ENCODE peak calls at places on chromosome 9, in five cellular contexts. One of them, this sample, is unnamed. For H3K4me1, the result is how much of the 10 kb centered on the place peaks cover.

GRCh38 chr9:130681769-130682489 is 11.7 kb upstream of the EXOSC2 start:
- DNase-seq in IMR-90: no peak
- DNase-seq in HepG2: no peak
- DNase-seq in trophoblast cell: no peak
- DNase-seq in H1: peak
- DNase-seq in this sample: peak

GRCh38 chr9:130441031-130441430 is 3.7 kb upstream of the ASS1 start:
- DNase-seq in trophoblast cell: no peak
- DNase-seq in IMR-90: no peak
- DNase-seq in HepG2: no peak
- DNase-seq in H1: no peak
- DNase-seq in this sample: no peak

GRCh38 chr9:126234681-126235349 is 91.8 kb upstream of the MVB12B start:
- DNase-seq in IMR-90: no peak
- DNase-seq in trophoblast cell: no peak
- DNase-seq in H1: no peak
- DNase-seq in HepG2: no peak
- DNase-seq in this sample: no peak

GRCh38 chr9:2411459-2412215 is 209.9 kb upstream of the VLDLR start:
- DNase-seq in H1: no peak
- DNase-seq in trophoblast cell: peak
- DNase-seq in IMR-90: no peak
- DNase-seq in HepG2: no peak
- DNase-seq in this sample: no peak

GRCh38 chr9:132157347-132158116 is 4.3 kb upstream of the NTNG2 start:
- DNase-seq in H1: no peak
- DNase-seq in trophoblast cell: no peak
- DNase-seq in HepG2: no peak
- DNase-seq in IMR-90: no peak
- DNase-seq in this sample: no peak

GRCh38 chr9:87816041-87816440 is 66.6 kb upstream of the SPATA31E1 start:
- DNase-seq in IMR-90: peak
- DNase-seq in H1: no peak
- DNase-seq in trophoblast cell: no peak
- DNase-seq in HepG2: no peak
- DNase-seq in this sample: no peak

GRCh38 chr9:127311239-127311741 is 46.7 kb downstream of the GARNL3 start:
- DNase-seq in trophoblast cell: no peak
- DNase-seq in HepG2: peak
- DNase-seq in IMR-90: peak
- DNase-seq in H1: peak
- DNase-seq in this sample: peak

GRCh38 chr9:114930063-114930812 is at the start of gene TNFSF8:
- DNase-seq in IMR-90: no peak
- DNase-seq in H1: no peak
- DNase-seq in trophoblast cell: no peak
- DNase-seq in HepG2: no peak
- DNase-seq in this sample: peak

GRCh38 chr9:132032584-132032945 is 47.1 kb downstream of the MED27 start:
- DNase-seq in H1: no peak
- DNase-seq in trophoblast cell: no peak
- DNase-seq in HepG2: no peak
- DNase-seq in IMR-90: no peak
- DNase-seq in this sample: no peak

GRCh38 chr9:125620216-125620615 is 86.8 kb downstream of the MAPKAP1 start:
- DNase-seq in H1: no peak
- DNase-seq in IMR-90: no peak
- DNase-seq in HepG2: no peak
- DNase-seq in trophoblast cell: no peak
- DNase-seq in this sample: no peak

GRCh38 chr9:21334603-21334968 is 618 bp downstream of the KLHL9 start:
- DNase-seq in trophoblast cell: no peak
- DNase-seq in H1: no peak
- DNase-seq in IMR-90: peak
- DNase-seq in HepG2: peak
- DNase-seq in this sample: peak

GRCh38 chr9:130041648-130042405 is 1.2 kb downstream of the FNBP1 start:
- DNase-seq in trophoblast cell: no peak
- DNase-seq in HepG2: no peak
- DNase-seq in IMR-90: peak
- DNase-seq in H1: peak
- DNase-seq in this sample: peak

GRCh38 chr9:133994359-133995011 is 2.4 kb upstream of the VAV2 start:
- DNase-seq in H1: peak
- DNase-seq in HepG2: peak
- DNase-seq in IMR-90: peak
- DNase-seq in trophoblast cell: peak
- DNase-seq in this sample: peak

GRCh38 chr9:111287127-111287526 is 42.9 kb downstream of the OR2K2 start:
- DNase-seq in H1: no peak
- DNase-seq in IMR-90: peak
- DNase-seq in HepG2: no peak
- DNase-seq in trophoblast cell: peak
- DNase-seq in this sample: no peak

GRCh38 chr9:8456327-8456726 is 656.7 kb upstream of the DMAC1 start:
- DNase-seq in IMR-90: no peak
- DNase-seq in trophoblast cell: no peak
- DNase-seq in H1: no peak
- DNase-seq in HepG2: no peak
- DNase-seq in this sample: no peak

GRCh38 chr9:69801994-69802393 is 18.6 kb upstream of the CFAP95 start:
- DNase-seq in IMR-90: peak
- DNase-seq in H1: no peak
- DNase-seq in HepG2: peak
- DNase-seq in trophoblast cell: no peak
- DNase-seq in this sample: no peak

GRCh38 chr9:126334626-126335621 is 8.3 kb downstream of the MVB12B start:
- DNase-seq in HepG2: peak
- DNase-seq in H1: no peak
- DNase-seq in trophoblast cell: peak
- DNase-seq in IMR-90: peak
- DNase-seq in this sample: no peak

GRCh38 chr9:117744856-117745389 is 40.7 kb downstream of the TLR4 start:
- DNase-seq in HepG2: no peak
- DNase-seq in H1: no peak
- DNase-seq in IMR-90: no peak
- DNase-seq in trophoblast cell: no peak
- DNase-seq in this sample: no peak

DNA sequence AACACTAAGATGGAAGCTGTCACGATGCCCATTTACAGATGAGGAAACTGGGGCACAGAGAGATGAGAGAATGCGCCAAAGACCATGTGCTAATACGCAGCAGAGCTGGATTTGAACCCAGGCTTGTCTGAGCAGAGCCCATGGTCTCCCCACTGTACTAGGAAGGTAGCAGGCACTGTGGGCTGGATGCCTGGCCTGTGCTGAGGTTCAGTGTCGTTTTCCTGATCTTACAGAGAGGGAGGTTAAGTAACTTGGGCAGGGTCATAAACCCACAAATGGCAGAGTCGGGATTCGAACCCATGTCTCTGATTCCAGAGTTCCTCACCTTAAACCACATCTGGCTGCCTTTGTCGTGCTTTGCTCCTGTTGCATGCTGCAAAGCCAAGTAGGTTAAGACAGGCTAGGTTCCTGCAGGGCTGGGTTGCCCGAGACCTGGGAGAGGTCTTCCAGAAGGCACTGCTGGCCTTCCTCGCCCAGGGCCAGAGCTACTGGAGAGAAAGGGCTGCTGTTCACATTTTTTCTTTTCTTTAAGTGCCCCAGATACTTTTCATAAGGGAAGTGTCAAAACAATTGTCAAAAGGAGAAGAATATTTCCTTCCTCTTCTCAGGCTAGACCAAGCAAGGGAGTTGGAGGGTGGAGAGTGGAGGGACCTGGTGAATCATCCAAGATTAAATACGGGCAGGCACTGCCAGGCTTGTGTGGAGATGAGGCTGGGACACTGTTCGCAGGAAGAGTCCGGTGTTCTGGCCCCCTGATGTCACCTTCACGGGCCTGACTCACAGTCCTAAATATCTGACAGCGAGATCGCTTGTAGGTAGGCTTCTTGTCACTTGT is 3.2 kb downstream of the NEK6 start:
- DNase-seq in H1: no peak
- DNase-seq in HepG2: peak
- DNase-seq in IMR-90: peak
- DNase-seq in trophoblast cell: peak
- DNase-seq in this sample: peak
- H3K4me1 ChIP-seq in H1: under half
- H3K4me1 ChIP-seq in HepG2: half or more
- H3K4me1 ChIP-seq in IMR-90: half or more
- H3K4me1 ChIP-seq in trophoblast cell: under half
- H3K4me1 ChIP-seq in this sample: half or more

GRCh38 chr9:78118742-78119473 is 87.3 kb upstream of the GNAQ start:
- DNase-seq in IMR-90: peak
- DNase-seq in trophoblast cell: peak
- DNase-seq in H1: no peak
- DNase-seq in HepG2: no peak
- DNase-seq in this sample: no peak
- H3K9ac ChIP-seq in IMR-90: no peak
- H3K9ac ChIP-seq in trophoblast cell: no peak
- H3K9ac ChIP-seq in H1: no peak
- H3K9ac ChIP-seq in HepG2: no peak
- H3K9ac ChIP-seq in this sample: no peak

GRCh38 chr9:27715651-27716050 is 142.4 kb upstream of the C9orf72 start:
- DNase-seq in trophoblast cell: peak
- DNase-seq in IMR-90: no peak
- DNase-seq in H1: no peak
- DNase-seq in HepG2: no peak
- DNase-seq in this sample: no peak
- H3K4me1 ChIP-seq in trophoblast cell: under half
- H3K4me1 ChIP-seq in IMR-90: under half
- H3K4me1 ChIP-seq in H1: under half
- H3K4me1 ChIP-seq in HepG2: under half
- H3K4me1 ChIP-seq in this sample: under half

GRCh38 chr9:34318163-34318790 is 10.8 kb downstream of the KIF24 start:
- DNase-seq in HepG2: no peak
- DNase-seq in H1: no peak
- DNase-seq in trophoblast cell: no peak
- DNase-seq in IMR-90: no peak
- DNase-seq in this sample: no peak
- H3K9ac ChIP-seq in HepG2: no peak
- H3K9ac ChIP-seq in H1: no peak
- H3K9ac ChIP-seq in trophoblast cell: no peak
- H3K9ac ChIP-seq in IMR-90: no peak
- H3K9ac ChIP-seq in this sample: no peak

DNA sequence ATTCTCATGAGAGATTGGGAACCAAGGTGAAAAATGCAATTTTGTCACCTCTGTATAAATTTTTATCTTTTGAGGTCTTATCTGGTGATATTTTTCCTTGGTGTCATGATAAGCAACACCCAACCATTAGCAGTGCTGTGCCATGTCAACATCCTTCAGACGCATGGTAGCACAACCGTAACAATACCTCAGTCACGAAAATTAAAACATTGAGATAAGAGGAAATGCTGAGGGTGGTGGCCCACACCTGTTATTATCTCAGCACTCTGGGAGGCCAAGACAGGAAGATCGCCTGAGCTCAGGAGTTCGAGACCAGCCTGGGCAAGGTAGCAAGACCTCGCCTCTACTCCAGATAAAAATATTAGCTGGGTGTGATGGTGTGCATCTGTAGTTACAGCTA is 32.7 kb downstream of the SLC46A2 start:
- DNase-seq in H1: no peak
- DNase-seq in IMR-90: no peak
- DNase-seq in HepG2: no peak
- DNase-seq in trophoblast cell: no peak
- DNase-seq in this sample: no peak
- H3K4me1 ChIP-seq in H1: under half
- H3K4me1 ChIP-seq in IMR-90: under half
- H3K4me1 ChIP-seq in HepG2: under half
- H3K4me1 ChIP-seq in trophoblast cell: under half
- H3K4me1 ChIP-seq in this sample: half or more